ENCODE peak calls at places on chromosome 18, in four cellular contexts. B is mesendoderm, F is mesenchymal stem cell, D is IMR-90. J is an unnamed sample.

GRCh38 chr18:3806656-3807055 is 356.7 kb downstream of the TGIF1 start:
- DNase-seq in B (no peak), F (no peak), D (no peak), J (no peak)

GRCh38 chr18:51110073-51110797 is 80.2 kb downstream of the SMAD4 start:
- DNase-seq in B (peak; percentile 67), F (peak; percentile 36), D (peak; percentile 5), J (peak; percentile 59)

GRCh38 chr18:31657823-31658669 is 26.3 kb downstream of the B4GALT6 start:
- DNase-seq in D (no peak), B (no peak), F (peak; percentile 23), J (no peak)

GRCh38 chr18:1488394-1488793 is 583.7 kb downstream of the ADCYAP1 start:
- DNase-seq in F (no peak), D (no peak), B (no peak), J (no peak)

GRCh38 chr18:24395049-24395780 is 2.4 kb downstream of the OSBPL1A start:
- DNase-seq in B (no peak), F (peak; percentile 17), D (peak; percentile 51), J (no peak)

GRCh38 chr18:11695736-11696135 is 6.7 kb downstream of the GNAL start:
- DNase-seq in D (no peak), F (no peak), B (no peak), J (no peak)

GRCh38 chr18:54130631-54131030 is 93.8 kb downstream of the MBD2 start:
- DNase-seq in F (no peak), B (peak; percentile 45), D (no peak), J (no peak)

GRCh38 chr18:8747440-8747937 is 42.1 kb downstream of the MTCL1 start:
- DNase-seq in B (no peak), F (peak; percentile 92), D (peak; percentile 96), J (no peak)

GRCh38 chr18:56492136-56492535 is 146.3 kb downstream of the TXNL1 start:
- DNase-seq in D (no peak), F (no peak), B (no peak), J (no peak)

GRCh38 chr18:31965331-31965970 is 22.5 kb upstream of the TRAPPC8 start:
- DNase-seq in B (no peak), D (no peak), F (no peak), J (no peak)

GRCh38 chr18:649341-649740 is 8.1 kb upstream of the TYMS start:
- DNase-seq in D (peak; percentile 56), B (no peak), F (peak; percentile 20), J (no peak)

GRCh38 chr18:9421788-9422329 is 53.5 kb upstream of the RALBP1 start:
- DNase-seq in F (no peak), D (no peak), B (no peak), J (no peak)

GRCh38 chr18:48837676-48838075 is 113.1 kb downstream of the SMAD7 start:
- DNase-seq in B (no peak), F (no peak), D (no peak), J (no peak)

GRCh38 chr18:77811510-77811909 is 561.9 kb downstream of the GALR1 start:
- DNase-seq in F (no peak), B (no peak), D (no peak), J (no peak)

GRCh38 chr18:53153281-53153680 is 813.3 kb downstream of the DCC start:
- DNase-seq in D (no peak), B (peak; percentile 56), F (no peak), J (no peak)

GRCh38 chr18:48342588-48342987 is 66.6 kb downstream of the ZBTB7C start:
- DNase-seq in F (no peak), B (no peak), D (no peak), J (no peak)

GRCh38 chr18:21664069-21664468 is 40.5 kb downstream of the ABHD3 start:
- DNase-seq in B (no peak), F (no peak), D (no peak), J (no peak)
- H3K36me3 ChIP-seq in B (no peaks in the 10 kb centered on the region), F (no peaks in the 10 kb centered on the region), D (no peaks in the 10 kb centered on the region), J (peaks cover 24% of the 10 kb centered on the region)

GRCh38 chr18:76208632-76209308 is 286.3 kb downstream of the ZNF516 start:
- DNase-seq in D (no peak), B (peak; percentile 3), F (no peak), J (no peak)
- H2BK5ac ChIP-seq in D (no peak overlapping the region), B (no peak overlapping the region), F (no peak overlapping the region), J (no peak overlapping the region)

GRCh38 chr18:45688113-45688512 is 35.9 kb upstream of the SLC14A1 start:
- DNase-seq in F (no peak), D (peak; percentile 48), B (no peak), J (no peak)
- H3K4me1 ChIP-seq in F (peaks cover 19% of the 10 kb centered on the region), D (peaks cover 25% of the 10 kb centered on the region), B (no peaks in the 10 kb centered on the region), J (peaks cover 6% of the 10 kb centered on the region)

DNA sequence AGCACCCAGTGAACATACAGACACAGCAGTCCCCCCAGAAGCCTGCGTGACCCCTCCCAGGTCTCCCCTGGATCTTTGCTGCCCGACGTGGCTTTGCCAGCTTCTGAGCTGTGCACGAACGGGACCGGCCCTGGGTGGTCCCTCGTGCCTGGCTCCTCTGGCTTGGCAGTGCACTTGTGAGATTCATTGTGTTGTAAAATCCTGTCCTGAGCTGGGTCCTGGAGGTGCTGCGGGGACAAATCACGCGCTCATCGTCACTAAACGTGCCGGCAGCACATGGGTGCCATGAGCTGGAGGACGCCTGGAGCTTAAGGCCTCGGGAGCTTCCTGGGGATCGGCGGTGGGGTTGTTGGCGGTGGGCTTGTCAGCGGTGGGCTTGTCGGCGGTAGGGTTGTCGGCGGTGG is 104.9 kb downstream of the FAM210A start:
- DNase-seq in F (no peak), B (no peak), D (no peak), J (no peak)
- H3K36me3 ChIP-seq in F (no peaks in the 10 kb centered on the region), B (no peaks in the 10 kb centered on the region), D (no peaks in the 10 kb centered on the region), J (no peaks in the 10 kb centered on the region)

GRCh38 chr18:74477771-74478170 is 18.4 kb upstream of the CNDP2 start:
- DNase-seq in D (no peak), F (no peak), B (no peak), J (no peak)

GRCh38 chr18:74480149-74480651 is 16.0 kb upstream of the CNDP2 start:
- DNase-seq in F (no peak), B (no peak), D (no peak), J (no peak)

GRCh38 chr18:74479486-74480148 is 16.5 kb upstream of the CNDP2 start:
- DNase-seq in B (no peak), F (no peak), D (no peak), J (no peak)

GRCh38 chr18:74478876-74479275 is 17.3 kb upstream of the CNDP2 start:
- DNase-seq in B (no peak), F (no peak), D (no peak), J (no peak)

DNA sequence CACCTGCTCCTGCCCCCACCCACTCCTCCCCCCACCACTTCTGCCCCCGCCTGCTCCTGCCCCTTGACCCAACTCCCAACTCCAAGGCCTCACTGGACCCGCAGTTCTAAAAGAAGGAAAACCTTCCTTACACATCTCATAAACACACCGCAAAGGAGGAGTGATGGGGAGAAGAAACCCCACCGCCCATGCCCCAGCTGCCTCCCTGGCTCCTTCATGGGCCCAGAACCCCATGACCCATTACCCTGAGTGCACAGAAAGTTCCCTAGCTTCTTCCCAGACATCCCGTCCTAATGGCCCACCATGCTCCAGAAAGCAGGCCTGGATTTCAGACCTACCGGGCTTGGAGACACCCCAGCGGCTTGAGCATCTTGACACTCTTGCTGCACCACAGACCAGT is 17.8 kb upstream of the CNDP2 start:
- DNase-seq in B (no peak), F (no peak), D (no peak), J (no peak)
- H2BK5ac ChIP-seq in B (no peak overlapping the region), F (no peak overlapping the region), D (no peak overlapping the region), J (no peak overlapping the region)

GRCh38 chr18:55337153-55337552 is 250.8 kb downstream of the TCF4 start:
- DNase-seq in F (no peak), D (no peak), B (no peak), J (no peak)

GRCh38 chr18:55331301-55331700 is 256.7 kb downstream of the TCF4 start:
- DNase-seq in B (peak; percentile 18), D (no peak), F (no peak), J (no peak)

GRCh38 chr18:55338955-55339662 is 248.9 kb downstream of the TCF4 start:
- DNase-seq in B (no peak), D (peak; percentile 28), F (peak; percentile 19), J (no peak)

GRCh38 chr18:55337908-55338521 is 250.0 kb downstream of the TCF4 start:
- DNase-seq in F (no peak), B (no peak), D (no peak), J (no peak)

DNA sequence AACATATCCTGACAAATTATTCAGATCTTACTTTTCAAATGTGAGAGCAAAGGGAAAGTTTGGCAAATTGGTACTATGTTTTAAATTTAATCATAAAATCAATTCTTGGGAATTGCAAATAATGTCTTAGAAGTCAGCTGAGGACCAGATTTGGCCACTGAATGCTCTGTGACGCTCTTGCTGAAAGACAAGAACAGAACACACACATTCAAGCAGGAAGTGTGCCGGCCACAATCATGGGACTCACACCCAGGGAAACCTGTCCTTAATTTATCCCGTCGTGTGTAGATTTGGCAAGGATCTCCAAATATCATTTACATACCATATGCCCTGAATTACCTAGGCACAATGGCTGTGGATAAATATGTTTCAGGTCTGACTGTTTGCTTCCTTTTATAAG is 253.1 kb downstream of the TCF4 start:
- DNase-seq in F (no peak), B (no peak), D (no peak), J (no peak)
- H3K4me1 ChIP-seq in F (no peaks in the 10 kb centered on the region), B (no peaks in the 10 kb centered on the region), D (peaks cover 5% of the 10 kb centered on the region), J (no peaks in the 10 kb centered on the region)

GRCh38 chr18:70197042-70197441 is 8.4 kb downstream of the RTTN start:
- DNase-seq in F (no peak), B (no peak), D (peak; percentile 16), J (no peak)

GRCh38 chr18:70195014-70195614 is 10.4 kb downstream of the RTTN start:
- DNase-seq in D (no peak), F (no peak), B (no peak), J (no peak)

GRCh38 chr18:70194227-70194890 is 11.1 kb downstream of the RTTN start:
- DNase-seq in B (no peak), D (no peak), F (no peak), J (no peak)

GRCh38 chr18:70197844-70198243 is 7.6 kb downstream of the RTTN start:
- DNase-seq in F (no peak), B (no peak), D (no peak), J (no peak)

DNA sequence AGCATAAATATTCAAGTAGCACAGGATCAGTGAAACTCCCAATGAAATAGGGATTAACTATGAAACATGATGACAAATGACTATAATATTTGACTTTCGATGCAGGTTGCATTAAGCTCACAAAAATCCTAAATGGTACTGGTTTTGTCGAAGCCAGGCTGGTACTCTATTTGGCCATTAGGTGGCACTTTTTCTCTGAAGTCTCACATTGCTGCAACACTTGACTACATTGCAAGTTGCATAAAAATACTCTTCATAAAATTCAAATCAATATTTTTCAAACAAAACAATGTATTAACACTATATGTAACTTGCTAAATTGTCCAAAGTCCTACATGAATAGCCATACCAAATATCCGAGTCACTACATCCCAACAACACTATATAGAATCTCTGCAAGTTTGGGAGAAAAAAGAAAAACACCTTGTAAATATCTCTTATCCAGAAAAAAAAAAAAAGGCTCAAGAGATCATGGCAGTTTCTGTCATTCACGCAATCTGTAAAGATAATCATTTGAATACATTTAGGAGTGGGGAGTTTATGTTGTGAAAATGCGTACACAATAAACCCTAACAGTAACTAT is 9.5 kb downstream of the RTTN start:
- DNase-seq in F (peak; percentile 57), B (peak; percentile 49), D (peak; percentile 70), J (peak; percentile 8)
- H3K36me3 ChIP-seq in F (peaks cover 3% of the 10 kb centered on the region), B (peaks cover under 1% of the 10 kb centered on the region), D (peaks cover 8% of the 10 kb centered on the region), J (peaks cover 99% of the 10 kb centered on the region)

GRCh38 chr18:59706499-59706898 is 9.3 kb upstream of the CCBE1 start:
- DNase-seq in B (no peak), F (no peak), D (no peak), J (no peak)
- H2BK5ac ChIP-seq in B (no peak overlapping the region), F (no peak overlapping the region), D (no peak overlapping the region), J (no peak overlapping the region)